ENCODE peak calls at places on chromosome 14, in nine cellular contexts. Z is dorsolateral prefrontal cortex, F is SHP77, U is amniotic epithelial cell, C is mucosa of gallbladder, Y is neuronal stem cell, K is foreskin fibroblast, O is fibroblast of mammary gland, V is aorta. J is an unnamed sample.
A peak's percentile ranks its signal among the peaks of the same experiment; 100 is the strongest.

GRCh38 chr14:71647086-71647784 is 285.0 kb upstream of the RGS6 start:
- DNase-seq in Z (no peak), F (no peak), U (no peak), C (peak; percentile 58), Y (no peak), K (no peak), O (no peak), V (no peak), J (peak; percentile 60)

GRCh38 chr14:100586153-100586519 is 1.1 kb downstream of the BEGAIN start:
- DNase-seq in Z (no peak), F (no peak), U (no peak), C (no peak), Y (no peak), K (no peak), O (no peak), V (peak; percentile 44), J (no peak)

GRCh38 chr14:95545769-95546168 is 10.9 kb downstream of the GLRX5 start:
- DNase-seq in Z (no peak), F (no peak), U (peak; percentile 87), C (no peak), Y (no peak), K (peak; percentile 80), O (peak; percentile 98), V (no peak), J (no peak)

GRCh38 chr14:52111583-52111982 is 42.7 kb upstream of the NID2 start:
- DNase-seq in Z (no peak), F (no peak), U (peak; percentile 80), C (no peak), Y (no peak), K (no peak), O (peak; percentile 91), V (no peak), J (no peak)

GRCh38 chr14:87628129-87628528 is 364.9 kb downstream of the GALC start:
- DNase-seq in Z (no peak), F (no peak), U (no peak), C (peak; percentile 39), Y (peak; percentile 76), K (no peak), O (peak; percentile 71), V (peak; percentile 71), J (no peak)

GRCh38 chr14:35985504-35986218 is 159.5 kb downstream of the BRMS1L start:
- DNase-seq in Z (no peak), F (no peak), U (no peak), C (no peak), Y (no peak), K (no peak), O (peak; percentile 5), V (no peak), J (no peak)

GRCh38 chr14:100025111-100025510 is 40.1 kb upstream of the EVL start:
- DNase-seq in Z (no peak), F (no peak), U (peak; percentile 68), C (no peak), Y (no peak), K (no peak), O (peak; percentile 58), V (no peak), J (peak; percentile 74)

GRCh38 chr14:72830786-72831583 is 62.9 kb downstream of the DPF3 start:
- DNase-seq in Z (peak; percentile 41), F (no peak), U (no peak), C (no peak), Y (peak; percentile 9), K (peak; percentile 20), O (no peak), V (no peak), J (no peak)

GRCh38 chr14:102481791-102482238 is 27.8 kb downstream of the ANKRD9 start:
- DNase-seq in Z (no peak), F (no peak), U (peak; percentile 51), C (peak; percentile 45), Y (no peak), K (no peak), O (peak; percentile 51), V (peak; percentile 24), J (peak; percentile 46)

GRCh38 chr14:106883218-106883692 is 1356.9 kb downstream of the TMEM121 start:
- DNase-seq in Z (no peak), F (no peak), U (no peak), C (no peak), Y (no peak), K (no peak), O (no peak), V (peak; percentile 53), J (peak; percentile 37)